ENCODE peak calls at places on chromosome 22, in seven cellular contexts. One of them, this sample, is unnamed.

GRCh38 chr22:23168381-23169031 is 11.8 kb upstream of the BCR start:
- DNase-seq in neuronal stem cell: no peak
- DNase-seq in H9: no peak
- DNase-seq in IMR-90: no peak
- DNase-seq in mesendoderm: no peak
- DNase-seq in mesenchymal stem cell: no peak
- DNase-seq in trophoblast cell: no peak
- DNase-seq in this sample: no peak

GRCh38 chr22:41826001-41826400 is 6.9 kb upstream of the SREBF2 start:
- DNase-seq in mesendoderm: no peak
- DNase-seq in IMR-90: no peak
- DNase-seq in H9: no peak
- DNase-seq in mesenchymal stem cell: no peak
- DNase-seq in neuronal stem cell: no peak
- DNase-seq in trophoblast cell: no peak
- DNase-seq in this sample: no peak

GRCh38 chr22:43232445-43232844 is 45.5 kb upstream of the TTLL12 start:
- DNase-seq in H9: no peak
- DNase-seq in IMR-90: no peak
- DNase-seq in mesenchymal stem cell: no peak
- DNase-seq in neuronal stem cell: no peak
- DNase-seq in trophoblast cell: no peak
- DNase-seq in mesendoderm: no peak
- DNase-seq in this sample: no peak

GRCh38 chr22:20268350-20269012 is 363 bp upstream of the RTN4R start:
- DNase-seq in trophoblast cell: peak; percentile 13
- DNase-seq in H9: peak; percentile 60
- DNase-seq in mesendoderm: peak; percentile 59
- DNase-seq in IMR-90: peak; percentile 19
- DNase-seq in mesenchymal stem cell: peak; percentile 43
- DNase-seq in neuronal stem cell: peak; percentile 72
- DNase-seq in this sample: peak; percentile 86

GRCh38 chr22:42966389-42966998 is 48.5 kb downstream of the PACSIN2 start:
- DNase-seq in H9: no peak
- DNase-seq in mesendoderm: no peak
- DNase-seq in trophoblast cell: no peak
- DNase-seq in IMR-90: no peak
- DNase-seq in mesenchymal stem cell: no peak
- DNase-seq in neuronal stem cell: no peak
- DNase-seq in this sample: no peak

GRCh38 chr22:23820748-23821211 is 18.0 kb downstream of the DERL3 start:
- DNase-seq in mesenchymal stem cell: no peak
- DNase-seq in neuronal stem cell: no peak
- DNase-seq in trophoblast cell: peak; percentile 91
- DNase-seq in H9: no peak
- DNase-seq in mesendoderm: no peak
- DNase-seq in IMR-90: no peak
- DNase-seq in this sample: no peak

GRCh38 chr22:38069372-38070249 is 12.4 kb downstream of the PICK1 start:
- DNase-seq in mesenchymal stem cell: peak; percentile 19
- DNase-seq in H9: no peak
- DNase-seq in IMR-90: peak; percentile 29
- DNase-seq in neuronal stem cell: no peak
- DNase-seq in trophoblast cell: no peak
- DNase-seq in mesendoderm: no peak
- DNase-seq in this sample: no peak

GRCh38 chr22:29621761-29622526 is 18.5 kb downstream of the NF2 start:
- DNase-seq in mesenchymal stem cell: peak; percentile 90
- DNase-seq in H9: no peak
- DNase-seq in trophoblast cell: peak; percentile 87
- DNase-seq in IMR-90: peak; percentile 97
- DNase-seq in neuronal stem cell: no peak
- DNase-seq in mesendoderm: no peak
- DNase-seq in this sample: no peak

GRCh38 chr22:50727678-50728522 is 10.1 kb upstream of the ACR start:
- DNase-seq in H9: no peak
- DNase-seq in trophoblast cell: no peak
- DNase-seq in mesenchymal stem cell: no peak
- DNase-seq in mesendoderm: no peak
- DNase-seq in neuronal stem cell: no peak
- DNase-seq in IMR-90: no peak
- DNase-seq in this sample: no peak

GRCh38 chr22:50724616-50725015 is 13.4 kb upstream of the ACR start:
- DNase-seq in H9: no peak
- DNase-seq in IMR-90: no peak
- DNase-seq in mesenchymal stem cell: no peak
- DNase-seq in neuronal stem cell: no peak
- DNase-seq in trophoblast cell: no peak
- DNase-seq in mesendoderm: no peak
- DNase-seq in this sample: no peak

GRCh38 chr22:50728523-50728931 is 9.5 kb upstream of the ACR start:
- DNase-seq in neuronal stem cell: no peak
- DNase-seq in mesenchymal stem cell: no peak
- DNase-seq in trophoblast cell: no peak
- DNase-seq in H9: no peak
- DNase-seq in mesendoderm: no peak
- DNase-seq in IMR-90: no peak
- DNase-seq in this sample: no peak

GRCh38 chr22:50725597-50725996 is 12.4 kb upstream of the ACR start:
- DNase-seq in H9: no peak
- DNase-seq in IMR-90: no peak
- DNase-seq in mesenchymal stem cell: no peak
- DNase-seq in neuronal stem cell: no peak
- DNase-seq in trophoblast cell: no peak
- DNase-seq in mesendoderm: no peak
- DNase-seq in this sample: no peak

GRCh38 chr22:50726643-50727340 is 11.2 kb upstream of the ACR start:
- DNase-seq in neuronal stem cell: no peak
- DNase-seq in trophoblast cell: no peak
- DNase-seq in mesendoderm: peak; percentile 33
- DNase-seq in mesenchymal stem cell: no peak
- DNase-seq in IMR-90: no peak
- DNase-seq in H9: no peak
- DNase-seq in this sample: no peak
- H3K23ac ChIP-seq in neuronal stem cell: no peak overlapping the region
- H3K23ac ChIP-seq in trophoblast cell: no peak overlapping the region
- H3K23ac ChIP-seq in mesendoderm: no peak overlapping the region
- H3K23ac ChIP-seq in mesenchymal stem cell: no peak overlapping the region
- H3K23ac ChIP-seq in IMR-90: no peak overlapping the region
- H3K23ac ChIP-seq in H9: no peak overlapping the region
- H3K23ac ChIP-seq in this sample: no peak overlapping the region

GRCh38 chr22:49616356-49617231 is 211.1 kb downstream of the BRD1 start:
- DNase-seq in trophoblast cell: no peak
- DNase-seq in mesenchymal stem cell: no peak
- DNase-seq in IMR-90: no peak
- DNase-seq in neuronal stem cell: no peak
- DNase-seq in mesendoderm: no peak
- DNase-seq in H9: no peak
- DNase-seq in this sample: no peak

GRCh38 chr22:49609207-49609876 is 218.3 kb downstream of the BRD1 start:
- DNase-seq in neuronal stem cell: no peak
- DNase-seq in IMR-90: no peak
- DNase-seq in mesendoderm: no peak
- DNase-seq in mesenchymal stem cell: no peak
- DNase-seq in trophoblast cell: no peak
- DNase-seq in H9: no peak
- DNase-seq in this sample: no peak

GRCh38 chr22:49613871-49614270 is 213.8 kb downstream of the BRD1 start:
- DNase-seq in trophoblast cell: no peak
- DNase-seq in IMR-90: no peak
- DNase-seq in H9: no peak
- DNase-seq in mesenchymal stem cell: no peak
- DNase-seq in neuronal stem cell: no peak
- DNase-seq in mesendoderm: no peak
- DNase-seq in this sample: no peak

GRCh38 chr22:49614966-49615965 is 212.4 kb downstream of the BRD1 start:
- DNase-seq in mesenchymal stem cell: no peak
- DNase-seq in IMR-90: no peak
- DNase-seq in H9: no peak
- DNase-seq in mesendoderm: no peak
- DNase-seq in neuronal stem cell: no peak
- DNase-seq in trophoblast cell: no peak
- DNase-seq in this sample: no peak

DNA sequence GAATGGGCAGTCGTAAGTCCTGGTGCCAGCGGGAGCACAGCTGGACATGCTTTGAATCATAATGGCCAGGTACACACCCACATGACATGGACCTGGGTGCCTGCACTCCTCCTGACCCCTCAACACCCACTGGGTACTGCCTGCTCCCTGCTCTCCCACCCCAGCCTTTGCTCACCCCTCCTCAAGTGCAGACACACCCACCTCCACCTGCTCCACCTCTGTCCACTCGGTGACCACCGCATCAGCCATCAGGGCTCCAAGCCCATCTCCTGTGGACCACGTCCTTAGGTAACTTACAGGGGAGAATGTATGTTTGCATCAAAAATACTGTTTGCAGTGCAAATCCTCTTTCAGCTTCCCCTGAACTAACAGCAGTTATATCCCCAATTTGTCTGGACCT is 214.6 kb downstream of the BRD1 start:
- DNase-seq in neuronal stem cell: no peak
- DNase-seq in mesendoderm: no peak
- DNase-seq in mesenchymal stem cell: no peak
- DNase-seq in IMR-90: no peak
- DNase-seq in trophoblast cell: no peak
- DNase-seq in H9: no peak
- DNase-seq in this sample: no peak
- H3K23ac ChIP-seq in neuronal stem cell: no peak overlapping the region
- H3K23ac ChIP-seq in mesendoderm: no peak overlapping the region
- H3K23ac ChIP-seq in mesenchymal stem cell: no peak overlapping the region
- H3K23ac ChIP-seq in IMR-90: no peak overlapping the region
- H3K23ac ChIP-seq in trophoblast cell: no peak overlapping the region
- H3K23ac ChIP-seq in H9: no peak overlapping the region
- H3K23ac ChIP-seq in this sample: no peak overlapping the region

DNA sequence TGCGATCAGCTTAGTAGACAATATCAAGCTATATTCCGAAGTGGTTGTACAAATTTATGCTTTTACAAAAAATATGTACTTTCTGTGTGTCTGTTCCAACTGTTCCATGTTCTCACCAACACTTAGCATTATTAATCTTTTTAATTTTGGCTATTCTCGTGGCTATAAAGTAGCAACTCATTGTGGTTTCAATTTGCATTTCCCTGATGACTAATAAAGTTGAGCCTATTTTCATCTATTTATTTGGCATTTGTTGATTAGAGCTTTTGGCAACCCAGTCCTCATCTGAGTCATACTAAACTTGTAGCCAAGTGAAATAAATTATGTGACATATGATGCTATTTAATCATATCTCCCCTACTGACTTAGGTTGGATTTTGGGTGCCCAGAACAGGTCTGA is 115.9 kb downstream of the FBXO7 start:
- DNase-seq in neuronal stem cell: no peak
- DNase-seq in mesenchymal stem cell: peak; percentile 70
- DNase-seq in H9: no peak
- DNase-seq in mesendoderm: no peak
- DNase-seq in IMR-90: peak; percentile 63
- DNase-seq in trophoblast cell: no peak
- DNase-seq in this sample: no peak
- H3K23ac ChIP-seq in neuronal stem cell: no peak overlapping the region
- H3K23ac ChIP-seq in mesenchymal stem cell: no peak overlapping the region
- H3K23ac ChIP-seq in H9: no peak overlapping the region
- H3K23ac ChIP-seq in mesendoderm: no peak overlapping the region
- H3K23ac ChIP-seq in IMR-90: no peak overlapping the region
- H3K23ac ChIP-seq in trophoblast cell: no peak overlapping the region
- H3K23ac ChIP-seq in this sample: no peak overlapping the region

GRCh38 chr22:45462034-45462655 is 40.5 kb upstream of the FBLN1 start:
- DNase-seq in neuronal stem cell: no peak
- DNase-seq in IMR-90: no peak
- DNase-seq in mesenchymal stem cell: no peak
- DNase-seq in mesendoderm: peak; percentile 67
- DNase-seq in H9: peak; percentile 55
- DNase-seq in trophoblast cell: no peak
- DNase-seq in this sample: no peak

GRCh38 chr22:45456811-45457210 is 43.3 kb downstream of the RIBC2 start:
- DNase-seq in neuronal stem cell: no peak
- DNase-seq in H9: no peak
- DNase-seq in trophoblast cell: no peak
- DNase-seq in mesenchymal stem cell: no peak
- DNase-seq in mesendoderm: no peak
- DNase-seq in IMR-90: no peak
- DNase-seq in this sample: no peak

GRCh38 chr22:45460288-45461109 is 42.2 kb upstream of the FBLN1 start:
- DNase-seq in IMR-90: peak; percentile 71
- DNase-seq in trophoblast cell: no peak
- DNase-seq in mesendoderm: no peak
- DNase-seq in H9: no peak
- DNase-seq in mesenchymal stem cell: peak; percentile 86
- DNase-seq in neuronal stem cell: no peak
- DNase-seq in this sample: no peak

GRCh38 chr22:45458532-45458931 is 44.2 kb upstream of the FBLN1 start:
- DNase-seq in neuronal stem cell: no peak
- DNase-seq in IMR-90: no peak
- DNase-seq in mesenchymal stem cell: no peak
- DNase-seq in H9: no peak
- DNase-seq in trophoblast cell: no peak
- DNase-seq in mesendoderm: no peak
- DNase-seq in this sample: no peak

GRCh38 chr22:45459235-45459634 is 43.4 kb upstream of the FBLN1 start:
- DNase-seq in IMR-90: no peak
- DNase-seq in mesendoderm: no peak
- DNase-seq in mesenchymal stem cell: no peak
- DNase-seq in trophoblast cell: no peak
- DNase-seq in neuronal stem cell: no peak
- DNase-seq in H9: no peak
- DNase-seq in this sample: no peak
- H3K23ac ChIP-seq in IMR-90: no peak overlapping the region
- H3K23ac ChIP-seq in mesendoderm: no peak overlapping the region
- H3K23ac ChIP-seq in mesenchymal stem cell: no peak overlapping the region
- H3K23ac ChIP-seq in trophoblast cell: no peak overlapping the region
- H3K23ac ChIP-seq in neuronal stem cell: no peak overlapping the region
- H3K23ac ChIP-seq in H9: no peak overlapping the region
- H3K23ac ChIP-seq in this sample: no peak overlapping the region

This sample was measured in H1.